ENCODE peak calls at places on chromosomes 4 and X, in six cellular contexts. T, Y, D, R, P and O are unnamed samples.

GRCh38 chr4:75557696-75558095 is 1.8 kb downstream of the ODAPH start:
- DNase-seq in T (no peak), Y (no peak), D (no peak), R (no peak), P (no peak), O (no peak)

GRCh38 chrX:40154853-40155616 is 57.3 kb upstream of the BCOR start:
- DNase-seq in T (peak), Y (no peak), D (peak), R (no peak), P (peak), O (no peak)

GRCh38 chr4:75545526-75545925 is 10.3 kb upstream of the ODAPH start:
- DNase-seq in T (no peak), Y (peak), D (no peak), R (no peak), P (no peak), O (no peak)

GRCh38 chr4:37440519-37440900 is 196.0 kb downstream of the NWD2 start:
- DNase-seq in T (no peak), Y (no peak), D (no peak), R (no peak), P (no peak), O (no peak)

GRCh38 chr4:153465922-153466636 is at the start of gene TMEM131L:
- DNase-seq in T (peak), Y (peak), D (peak), R (peak), P (peak), O (peak)

GRCh38 chr4:138561906-138562305 is 319.8 kb upstream of the SLC7A11 start:
- DNase-seq in T (peak), Y (no peak), D (peak), R (no peak), P (no peak), O (no peak)

GRCh38 chr4:153156263-153156662 is 48.0 kb upstream of the TRIM2 start:
- DNase-seq in T (no peak), Y (peak), D (no peak), R (no peak), P (no peak), O (peak)

GRCh38 chr4:168664242-168664897 is 167.5 kb downstream of the PALLD start:
- DNase-seq in T (peak), Y (peak), D (no peak), R (no peak), P (no peak), O (no peak)

GRCh38 chr4:143437937-143438336 is 75.6 kb upstream of the SMARCA5 start:
- DNase-seq in T (no peak), Y (no peak), D (no peak), R (no peak), P (no peak), O (no peak)

GRCh38 chr4:70651864-70652506 is 14.3 kb downstream of the JCHAIN start:
- DNase-seq in T (peak), Y (peak), D (no peak), R (no peak), P (no peak), O (no peak)

GRCh38 chr4:6840062-6840976 is 57.8 kb downstream of the KIAA0232 start:
- DNase-seq in T (no peak), Y (peak), D (peak), R (no peak), P (no peak), O (no peak)

GRCh38 chrX:72238183-72238582 is 644 bp downstream of the ERCC6L start:
- DNase-seq in T (no peak), Y (no peak), D (no peak), R (no peak), P (no peak), O (no peak)

GRCh38 chrX:77447339-77448149 is at the start of gene FGF16:
- DNase-seq in T (no peak), Y (no peak), D (no peak), R (no peak), P (peak), O (no peak)

GRCh38 chrX:22520128-22520828 is 247.6 kb downstream of the CBLL2 start:
- DNase-seq in T (peak), Y (peak), D (no peak), R (no peak), P (no peak), O (no peak)

GRCh38 chrX:30822068-30822671 is 66.9 kb downstream of the TAB3 start:
- DNase-seq in T (no peak), Y (no peak), D (no peak), R (no peak), P (no peak), O (no peak)
- TF ChIP-seq CTCF in T (no peak), Y (peak), D (no peak), R (no peak), P (no peak), O (no peak)

GRCh38 chrX:68823413-68824151 is 5.2 kb upstream of the EFNB1 start:
- DNase-seq in T (no peak), Y (no peak), D (no peak), R (no peak), P (no peak), O (no peak)
- TF ChIP-seq CTCF in T (no peak), Y (no peak), D (no peak), R (no peak), P (no peak), O (no peak)

DNA sequence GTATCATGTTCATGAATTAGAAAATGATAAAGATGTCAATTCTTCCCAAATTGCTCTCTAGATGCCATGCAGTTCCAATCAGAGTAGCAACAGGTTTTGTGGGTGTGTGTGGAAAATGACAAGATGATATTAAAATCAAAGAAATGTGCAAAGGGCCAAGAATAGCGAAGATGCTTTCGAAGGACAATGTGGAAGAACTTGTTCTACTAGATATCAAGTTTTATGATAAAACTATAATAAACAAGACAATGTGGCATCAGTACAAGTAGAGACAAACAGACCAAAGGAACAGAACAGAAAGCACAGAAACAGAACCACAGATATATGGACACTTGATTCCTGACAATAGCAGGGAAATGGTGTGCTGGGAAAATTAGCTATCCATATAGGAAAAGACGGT is 9.0 kb downstream of the TAB3 start:
- DNase-seq in T (no peak), Y (no peak), D (no peak), R (no peak), P (no peak), O (no peak)
- TF ChIP-seq CTCF in T (no peak), Y (no peak), D (no peak), R (no peak), P (no peak), O (no peak)

GRCh38 chr4:28462766-28463165 is 1602.1 kb downstream of the STIM2 start:
- DNase-seq in T (no peak), Y (no peak), D (no peak), R (no peak), P (no peak), O (no peak)
- TF ChIP-seq CTCF in T (no peak), Y (no peak), D (no peak), R (no peak), P (no peak), O (no peak)

DNA sequence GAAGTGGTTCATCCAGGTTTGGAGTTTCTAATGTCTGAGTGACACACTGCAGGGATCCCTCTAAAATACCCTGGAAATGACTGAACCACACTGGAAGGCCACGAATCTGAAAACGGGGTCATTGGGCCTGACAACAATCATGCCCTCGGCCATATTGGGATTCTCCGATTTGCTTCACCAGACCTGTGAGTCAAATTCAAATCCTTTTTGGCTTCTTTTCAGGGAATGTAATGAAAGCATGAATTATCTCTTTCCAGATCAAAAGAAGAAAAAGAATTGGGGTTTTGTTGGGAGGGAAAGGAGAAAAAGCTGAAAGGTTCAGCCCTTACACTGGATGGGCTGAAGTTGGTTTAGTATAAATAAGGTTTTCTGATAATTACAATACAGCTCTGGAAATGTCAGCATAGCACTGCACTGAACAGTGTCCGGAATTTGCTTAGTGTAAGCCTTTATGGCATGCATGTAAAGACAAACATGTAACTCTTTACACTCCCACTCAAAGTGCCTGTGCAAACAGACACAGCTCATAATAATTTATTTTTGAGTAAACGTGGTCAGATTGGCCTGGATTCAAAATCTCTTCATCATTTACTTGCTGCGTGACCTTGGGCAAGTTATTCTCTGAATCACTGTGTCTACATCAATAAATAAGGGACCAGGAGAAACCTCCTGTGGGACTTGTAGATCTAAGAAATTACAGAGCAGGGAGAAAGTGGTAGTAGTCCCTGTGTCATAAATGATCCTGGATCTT is 21.4 kb downstream of the CT47C1 start:
- DNase-seq in T (peak), Y (peak), D (no peak), R (no peak), P (no peak), O (peak)
- TF ChIP-seq CTCF in T (no peak), Y (no peak), D (no peak), R (no peak), P (no peak), O (no peak)

GRCh38 chr4:100311181-100311580 is 120.9 kb upstream of the DDIT4L start:
- DNase-seq in T (peak), Y (no peak), D (no peak), R (no peak), P (peak), O (no peak)
- TF ChIP-seq CTCF in T (no peak), Y (no peak), D (no peak), R (no peak), P (no peak), O (no peak)